ENCODE peak calls at places on chromosomes 5 and 9, in eight cellular contexts. I is H9; F is heart right ventricle; Z is naive thymus-derived CD4-positive, alpha-beta T cell; G is uterus; H is ovary; E is IMR-90; W is CD8-positive, alpha-beta memory T cell. X is an unnamed sample.

GRCh38 chr5:163424836-163425235 is 12.6 kb upstream of the CCNG1 start:
- DNase-seq in I (no peak), Z (no peak), G (no peak), H (no peak), E (no peak), F (no peak), W (no peak), X (no peak)

GRCh38 chr9:90287567-90288274 is 354.9 kb downstream of the DIRAS2 start:
- DNase-seq in F (no peak), I (no peak), Z (no peak), G (no peak), H (no peak), E (no peak), W (no peak), X (no peak)

GRCh38 chr9:135602789-135603481 is 36.4 kb downstream of the GLT6D1 start:
- DNase-seq in E (peak; percentile 27), G (no peak), H (no peak), I (peak; percentile 44), Z (peak; percentile 56), W (peak; percentile 36), F (no peak), X (no peak)

GRCh38 chr9:134103391-134103998 is 32.4 kb upstream of the WDR5 start:
- DNase-seq in W (no peak), G (no peak), H (no peak), I (no peak), E (no peak), F (no peak), Z (no peak), X (no peak)

GRCh38 chr5:177232358-177232757 is 71.2 kb downstream of the RAB24 start:
- DNase-seq in G (no peak), F (no peak), Z (no peak), W (no peak), H (no peak), I (no peak), E (no peak), X (no peak)

GRCh38 chr5:407801-408268 is 35.1 kb upstream of the EXOC3 start:
- DNase-seq in G (no peak), Z (no peak), E (no peak), W (no peak), F (no peak), I (no peak), H (no peak), X (no peak)

GRCh38 chr9:68740561-68740960 is 35.5 kb downstream of the PIP5K1B start:
- DNase-seq in I (no peak), E (no peak), F (no peak), G (no peak), W (no peak), Z (no peak), H (no peak), X (no peak)

GRCh38 chr5:39283231-39283818 is 64.0 kb upstream of the FYB1 start:
- DNase-seq in H (no peak), W (peak; percentile 76), E (peak; percentile 76), G (peak; percentile 48), I (peak; percentile 60), Z (peak; percentile 32), F (peak; percentile 34), X (peak; percentile 21)

GRCh38 chr5:10235350-10235749 is 14.3 kb downstream of the ATPSCKMT start:
- DNase-seq in W (no peak), H (no peak), G (no peak), E (peak; percentile 35), I (no peak), F (no peak), Z (no peak), X (no peak)

GRCh38 chr5:64773533-64773932 is 4.8 kb downstream of the CWC27 start:
- DNase-seq in I (no peak), W (no peak), H (no peak), E (no peak), G (no peak), Z (no peak), F (no peak), X (no peak)

GRCh38 chr5:2105141-2105540 is 222.4 kb upstream of the IRX4 start:
- DNase-seq in I (no peak), F (no peak), G (no peak), E (no peak), H (no peak), Z (no peak), W (no peak), X (no peak)

GRCh38 chr9:127660886-127661285 is 45.9 kb upstream of the CFAP157 start:
- DNase-seq in F (no peak), I (no peak), W (no peak), H (no peak), Z (no peak), E (no peak), G (no peak), X (no peak)

GRCh38 chr9:22103650-22104575 is 94.8 kb upstream of the CDKN2B start:
- DNase-seq in Z (no peak), G (no peak), E (peak; percentile 75), I (no peak), W (no peak), F (no peak), H (no peak), X (no peak)

GRCh38 chr9:36316629-36317317 is 58.5 kb upstream of the GNE start:
- DNase-seq in W (no peak), Z (no peak), F (no peak), H (no peak), I (no peak), G (no peak), E (no peak), X (no peak)

GRCh38 chr5:139655727-139656271 is 7.7 kb downstream of the CXXC5 start:
- DNase-seq in W (no peak), H (no peak), G (no peak), I (no peak), Z (no peak), E (peak; percentile 69), F (peak; percentile 77), X (no peak)

GRCh38 chr5:59130441-59130840 is 547.6 kb downstream of the RAB3C start:
- DNase-seq in W (no peak), F (no peak), Z (no peak), E (peak; percentile 77), H (no peak), I (no peak), G (no peak), X (no peak)

GRCh38 chr5:25991639-25992038 is 1046.7 kb downstream of the CDH9 start:
- DNase-seq in Z (no peak), W (no peak), F (no peak), H (no peak), I (no peak), E (no peak), G (no peak), X (no peak)

GRCh38 chr9:89363311-89363670 is 45.0 kb downstream of the SECISBP2 start:
- DNase-seq in Z (no peak), H (no peak), W (no peak), E (no peak), G (no peak), I (peak; percentile 23), F (no peak), X (no peak)

GRCh38 chr9:33884856-33885701 is 68.1 kb downstream of the UBE2R2 start:
- DNase-seq in F (peak; percentile 66), G (peak; percentile 43), H (no peak), W (no peak), Z (no peak), I (no peak), E (peak; percentile 54), X (no peak)

GRCh38 chr5:68049053-68049713 is 166.4 kb upstream of the PIK3R1 start:
- DNase-seq in F (no peak), G (no peak), I (no peak), H (no peak), W (no peak), Z (no peak), E (no peak), X (no peak)

GRCh38 chr5:17388717-17389116 is 109.3 kb upstream of the TAF11L2 start:
- DNase-seq in W (no peak), E (no peak), G (no peak), H (no peak), I (no peak), F (no peak), Z (no peak), X (no peak)

GRCh38 chr5:179079165-179079987 is 19.2 kb downstream of the ZNF354C start:
- DNase-seq in F (no peak), H (no peak), I (no peak), W (no peak), Z (no peak), E (no peak), G (no peak), X (no peak)
- H3K9me3 ChIP-seq in F (peaks cover 100% of the 10 kb centered on the region), H (peaks cover 16% of the 10 kb centered on the region), I (peaks cover 90% of the 10 kb centered on the region), W (peaks cover 69% of the 10 kb centered on the region), Z (peaks cover 90% of the 10 kb centered on the region), E (peaks cover 72% of the 10 kb centered on the region), G (peaks cover 96% of the 10 kb centered on the region), X (peaks cover 42% of the 10 kb centered on the region)

GRCh38 chr9:129513282-129513681 is 107.6 kb downstream of the C9orf50 start:
- DNase-seq in Z (no peak), F (no peak), G (no peak), E (no peak), I (no peak), W (no peak), H (no peak), X (no peak)
- H3K9me3 ChIP-seq in Z (peaks cover 25% of the 10 kb centered on the region), F (peaks cover 21% of the 10 kb centered on the region), G (no peaks in the 10 kb centered on the region), E (peaks cover 55% of the 10 kb centered on the region), I (peaks cover 17% of the 10 kb centered on the region), W (peaks cover 5% of the 10 kb centered on the region), H (no peaks in the 10 kb centered on the region), X (no peaks in the 10 kb centered on the region)

GRCh38 chr9:122684851-122685250 is 9.9 kb downstream of the OR1L3 start:
- DNase-seq in W (no peak), I (no peak), Z (no peak), G (no peak), H (no peak), F (no peak), E (no peak), X (no peak)
- H3K9me3 ChIP-seq in W (no peaks in the 10 kb centered on the region), I (peaks cover 48% of the 10 kb centered on the region), Z (peaks cover 8% of the 10 kb centered on the region), G (no peaks in the 10 kb centered on the region), H (no peaks in the 10 kb centered on the region), F (peaks cover 21% of the 10 kb centered on the region), E (no peaks in the 10 kb centered on the region), X (peaks cover 3% of the 10 kb centered on the region)

DNA sequence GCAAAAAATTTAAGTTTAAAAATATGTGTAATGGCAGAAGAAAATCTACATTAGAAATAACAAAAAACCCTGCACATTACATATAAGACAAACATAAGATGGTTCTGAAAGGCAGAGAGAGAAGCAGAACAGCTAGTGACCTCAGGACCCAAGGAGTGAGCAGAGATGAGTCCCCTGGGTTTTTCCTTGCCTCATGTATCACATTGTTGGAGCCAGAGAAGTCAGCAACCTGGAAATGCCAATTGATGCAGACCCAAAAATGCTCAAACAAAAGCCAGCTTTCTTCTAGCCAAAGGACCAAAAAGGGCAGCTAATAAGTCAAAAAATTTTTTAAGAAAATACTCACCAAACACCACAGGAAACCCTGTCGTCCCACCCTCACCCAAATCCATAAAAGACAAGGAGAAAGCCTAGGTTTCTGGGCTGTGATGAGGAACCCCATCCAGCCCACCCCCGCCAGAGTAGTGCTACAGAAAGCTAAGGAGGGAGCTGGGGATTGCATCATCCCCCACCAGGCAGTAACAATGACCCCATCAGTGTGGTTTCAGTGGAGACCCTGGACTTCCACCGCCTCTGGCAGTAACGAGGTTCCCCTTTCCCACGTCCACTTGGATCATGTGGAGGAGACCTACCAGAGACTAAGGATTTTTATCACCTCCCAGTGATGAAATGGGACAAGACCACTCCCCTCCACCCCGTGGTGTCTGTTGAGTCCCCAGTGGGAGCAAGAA is 17.6 kb downstream of the DENND1A start:
- DNase-seq in Z (no peak), G (no peak), E (no peak), F (no peak), W (no peak), H (no peak), I (no peak), X (no peak)
- H3K9me3 ChIP-seq in Z (no peaks in the 10 kb centered on the region), G (no peaks in the 10 kb centered on the region), E (no peaks in the 10 kb centered on the region), F (no peaks in the 10 kb centered on the region), W (no peaks in the 10 kb centered on the region), H (no peaks in the 10 kb centered on the region), I (no peaks in the 10 kb centered on the region), X (no peaks in the 10 kb centered on the region)

GRCh38 chr5:8769631-8770030 is 776.2 kb downstream of the SEMA5A start:
- DNase-seq in E (no peak), I (no peak), Z (no peak), F (no peak), H (no peak), G (no peak), W (no peak), X (no peak)
- H3K9me3 ChIP-seq in E (no peaks in the 10 kb centered on the region), I (no peaks in the 10 kb centered on the region), Z (no peaks in the 10 kb centered on the region), F (no peaks in the 10 kb centered on the region), H (no peaks in the 10 kb centered on the region), G (no peaks in the 10 kb centered on the region), W (no peaks in the 10 kb centered on the region), X (no peaks in the 10 kb centered on the region)

X was measured in T-helper 17 cell.